ENCODE peak calls at places on chromosomes 16 and 17, in eight cellular contexts. C is A673; V is HCT116; H is progenitor cell of endocrine pancreas; M is activated CD8-positive, alpha-beta T cell treated with anti-CD3 and anti-CD28 coated beads, Interleukin-2, amount 10 ng/mL, durations not matched to agents 7 days and 5 days; S is G401; R is type B pancreatic cell; Y is heart right ventricle. K is an unnamed sample.

GRCh38 chr17:43200127-43200526 is 11.5 kb upstream of the TMEM106A start:
- DNase-seq in C (peak), V (no peak), H (no peak), M (no peak), S (no peak), R (no peak), Y (no peak), K (no peak)

GRCh38 chr16:70685061-70685937 is 554 bp downstream of the MTSS2 start:
- DNase-seq in C (peak), V (no peak), H (no peak), M (no peak), S (no peak), R (no peak), Y (peak), K (no peak)

GRCh38 chr17:76492989-76493501 is 8.2 kb downstream of the RHBDF2 start:
- DNase-seq in C (no peak), V (no peak), H (no peak), M (peak), S (no peak), R (no peak), Y (peak), K (no peak)

GRCh38 chr17:57823469-57824401 is 26.1 kb downstream of the MRPS23 start:
- DNase-seq in C (no peak), V (no peak), H (no peak), M (no peak), S (no peak), R (no peak), Y (no peak), K (no peak)

GRCh38 chr16:24409045-24409444 is 130.3 kb upstream of the RBBP6 start:
- DNase-seq in C (peak), V (peak), H (no peak), M (no peak), S (peak), R (no peak), Y (no peak), K (no peak)

GRCh38 chr17:69757794-69758430 is 317.1 kb upstream of the KCNJ16 start:
- DNase-seq in C (no peak), V (no peak), H (no peak), M (no peak), S (no peak), R (no peak), Y (no peak), K (no peak)

GRCh38 chr17:229130-229944 is 47.9 kb upstream of the DOC2B start:
- DNase-seq in C (no peak), V (no peak), H (no peak), M (no peak), S (no peak), R (no peak), Y (no peak), K (no peak)

GRCh38 chr17:48294989-48295892 is 134.8 kb downstream of the SKAP1 start:
- DNase-seq in C (peak), V (no peak), H (no peak), M (no peak), S (no peak), R (no peak), Y (no peak), K (no peak)

GRCh38 chr17:80105762-80106161 is 4.4 kb downstream of the GAA start:
- DNase-seq in C (peak), V (no peak), H (no peak), M (no peak), S (peak), R (no peak), Y (no peak), K (no peak)

GRCh38 chr17:39582658-39583057 is 25.1 kb downstream of the NEUROD2 start:
- DNase-seq in C (no peak), V (no peak), H (no peak), M (no peak), S (no peak), R (no peak), Y (no peak), K (no peak)

GRCh38 chr17:29619251-29619650 is 3.5 kb downstream of the CORO6 start:
- DNase-seq in C (peak), V (no peak), H (no peak), M (no peak), S (no peak), R (no peak), Y (no peak), K (no peak)

GRCh38 chr17:7716299-7716886 is 1.2 kb upstream of the DNAH2 start:
- DNase-seq in C (no peak), V (no peak), H (no peak), M (no peak), S (no peak), R (no peak), Y (no peak), K (no peak)

GRCh38 chr16:24036614-24037013 is 200.8 kb downstream of the PRKCB start:
- DNase-seq in C (peak), V (peak), H (peak), M (peak), S (peak), R (no peak), Y (no peak), K (peak)

GRCh38 chr17:74119960-74120359 is 83.5 kb upstream of the RPL38 start:
- DNase-seq in C (no peak), V (no peak), H (no peak), M (no peak), S (no peak), R (no peak), Y (no peak), K (no peak)

GRCh38 chr17:4152471-4152870 is 9.5 kb downstream of the CYB5D2 start:
- DNase-seq in C (no peak), V (no peak), H (no peak), M (no peak), S (no peak), R (no peak), Y (no peak), K (no peak)

GRCh38 chr16:84465154-84465553 is 39.3 kb downstream of the MEAK7 start:
- DNase-seq in C (no peak), V (no peak), H (no peak), M (no peak), S (no peak), R (peak), Y (no peak), K (no peak)

GRCh38 chr17:43832168-43832975 is 574 bp downstream of the MPP3 start:
- DNase-seq in C (peak), V (no peak), H (peak), M (no peak), S (peak), R (no peak), Y (peak), K (peak)

GRCh38 chr17:7915611-7916382 is at the start of gene RNF227:
- DNase-seq in C (peak), V (peak), H (peak), M (peak), S (peak), R (peak), Y (peak), K (peak)

GRCh38 chr17:2064980-2065785 is 10.3 kb downstream of the HIC1 start:
- DNase-seq in C (peak), V (no peak), H (no peak), M (peak), S (no peak), R (no peak), Y (peak), K (no peak)

GRCh38 chr17:31508310-31509094 is 117.0 kb downstream of the RAB11FIP4 start:
- DNase-seq in C (no peak), V (no peak), H (no peak), M (peak), S (no peak), R (no peak), Y (no peak), K (no peak)